ENCODE peak calls at places on chromosomes 2 and 18, in five cellular contexts. R is GM12878, L is K562, E is H1, T is HepG2. Z is an unnamed sample.

GRCh38 chr2:175373001-175373727 is 191.7 kb upstream of the ATP5MC3 start:
- DNase-seq in E (no peak), L (no peak), T (peak), R (no peak), Z (no peak)

GRCh38 chr2:112812318-112813042 is 24.1 kb downstream of the IL1B start:
- DNase-seq in T (no peak), R (no peak), L (peak), E (no peak), Z (no peak)

GRCh38 chr2:107984667-107985066 is 1.7 kb upstream of the SLC5A7 start:
- DNase-seq in E (no peak), T (no peak), L (no peak), R (no peak), Z (no peak)

GRCh38 chr2:201007584-201007998 is 44.1 kb upstream of the ORC2 start:
- DNase-seq in R (no peak), T (peak), E (no peak), L (no peak), Z (no peak)

GRCh38 chr2:28269019-28269784 is 123.5 kb upstream of the FOSL2 start:
- DNase-seq in R (no peak), E (no peak), T (peak), L (peak), Z (peak)

GRCh38 chr18:23563377-23564043 is 22.8 kb downstream of the NPC1 start:
- DNase-seq in R (no peak), T (no peak), E (no peak), L (no peak), Z (no peak)

GRCh38 chr2:35462226-35462983 is 893.2 kb upstream of the CRIM1 start:
- DNase-seq in L (no peak), E (no peak), T (no peak), R (no peak), Z (no peak)

GRCh38 chr2:60796573-60797509 is 40.8 kb downstream of the PAPOLG start:
- DNase-seq in T (no peak), L (no peak), R (no peak), E (no peak), Z (no peak)

GRCh38 chr2:573025-573424 is 104.2 kb downstream of the TMEM18 start:
- DNase-seq in E (no peak), L (no peak), T (no peak), R (no peak), Z (no peak)

GRCh38 chr2:201466050-201466660 is 14.6 kb downstream of the STRADB start:
- DNase-seq in L (no peak), E (no peak), T (no peak), R (no peak), Z (no peak)

GRCh38 chr2:159516241-159516758 is 100.0 kb downstream of the BAZ2B start:
- DNase-seq in R (peak), T (peak), L (no peak), E (no peak), Z (peak)
- TF ChIP-seq CTCF in R (peak), T (peak), L (no peak), E (peak), Z (no peak)

GRCh38 chr18:37429768-37430167 is 135.8 kb downstream of the CELF4 start:
- DNase-seq in R (no peak), L (peak), T (no peak), E (no peak), Z (peak)
- TF ChIP-seq SRF in R (no peak), L (no peak), T (no peak), E (no peak), Z (no peak)

DNA sequence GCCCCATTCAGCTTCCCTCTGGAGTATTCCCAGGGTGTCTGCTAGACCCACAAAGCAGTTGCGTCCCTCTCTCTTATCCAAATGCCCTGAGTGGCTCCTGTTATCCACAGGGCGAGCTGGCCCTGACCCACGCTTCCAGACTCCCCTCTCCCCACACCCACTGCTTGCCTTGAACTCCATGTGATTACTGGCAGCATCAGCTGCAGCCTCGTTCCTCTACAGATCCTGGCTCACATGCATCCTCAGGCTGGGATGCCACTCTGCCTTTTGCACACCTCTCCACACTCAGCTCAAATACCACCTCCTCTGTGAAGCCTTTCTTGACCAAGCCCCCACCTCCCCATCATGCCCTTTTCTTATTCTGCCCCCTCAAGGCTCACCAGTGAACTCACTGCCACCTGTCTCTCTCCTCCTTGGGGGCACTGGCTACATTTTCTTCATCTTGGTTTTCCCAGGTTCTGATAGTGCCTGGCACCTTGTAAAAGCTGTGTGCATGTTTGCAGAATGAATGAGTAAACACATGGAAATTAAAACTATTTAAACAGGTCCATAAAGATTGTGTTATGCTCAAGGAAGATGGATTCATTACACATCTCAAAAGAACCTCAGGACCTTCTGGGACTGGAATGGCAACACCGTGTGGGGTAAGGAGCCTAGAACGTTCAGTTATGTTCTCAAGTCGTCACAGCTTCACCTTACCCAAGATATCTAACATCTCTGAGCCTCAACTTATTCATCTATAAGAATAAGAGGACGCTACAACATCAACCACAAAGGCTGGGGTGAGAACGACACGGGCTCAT is 165.0 kb downstream of the BCL2 start:
- DNase-seq in T (no peak), R (no peak), L (no peak), E (no peak), Z (no peak)
- TF ChIP-seq CTCF in T (no peak), R (no peak), L (no peak), E (no peak), Z (no peak)

GRCh38 chr2:240213226-240213475 is 72.7 kb upstream of the OTOS start:
- DNase-seq in E (no peak), T (no peak), L (no peak), R (no peak), Z (no peak)

GRCh38 chr2:240214790-240215675 is 74.6 kb upstream of the OTOS start:
- DNase-seq in E (no peak), R (no peak), L (no peak), T (no peak), Z (no peak)

GRCh38 chr2:240211598-240212424 is 71.4 kb upstream of the OTOS start:
- DNase-seq in E (no peak), R (no peak), L (no peak), T (no peak), Z (no peak)

GRCh38 chr2:240212425-240213225 is 72.2 kb upstream of the OTOS start:
- DNase-seq in E (no peak), T (no peak), R (no peak), L (no peak), Z (no peak)

DNA sequence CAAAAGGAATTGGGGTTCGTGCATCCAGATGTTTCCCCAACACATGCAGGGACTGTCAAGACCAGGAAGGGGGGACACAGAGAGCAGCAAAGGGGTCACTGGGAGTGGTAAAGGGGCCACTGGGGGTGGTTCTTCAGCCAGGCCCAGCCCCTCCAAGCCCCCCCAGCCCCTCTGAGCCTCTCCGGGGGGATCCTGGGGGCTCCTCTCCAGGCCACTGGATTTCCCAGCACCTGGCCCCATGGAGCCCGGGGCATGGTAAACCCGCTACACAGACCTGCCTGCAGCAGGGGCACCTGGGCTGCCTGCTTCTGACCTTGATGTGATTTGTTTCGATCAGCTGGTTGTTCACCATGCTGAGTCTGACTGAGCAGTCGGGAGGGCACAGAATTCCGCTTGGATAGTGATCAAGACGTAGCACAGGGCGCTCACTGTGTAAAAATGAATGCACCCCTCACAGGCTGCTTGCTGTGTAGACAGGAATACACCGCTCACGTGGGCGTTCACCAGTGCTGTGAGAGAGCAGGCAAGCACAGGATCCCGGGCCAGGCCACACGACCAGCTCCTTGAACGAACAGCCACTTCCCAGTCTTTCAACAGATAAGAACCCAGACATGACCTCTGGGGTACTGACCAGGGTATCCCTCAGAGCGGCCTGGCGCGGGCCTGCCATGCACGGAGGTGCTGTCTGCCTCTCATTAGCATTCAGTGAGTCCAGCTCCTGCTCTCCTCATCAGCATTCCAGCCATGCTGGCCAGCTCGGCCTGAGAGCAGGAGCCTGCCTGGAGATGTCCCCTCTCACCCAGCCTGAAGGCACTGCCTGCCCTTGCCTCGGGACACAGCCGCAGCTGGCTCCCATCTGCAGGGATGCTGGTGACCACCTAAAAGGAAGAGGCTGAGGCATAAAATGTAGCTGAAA is 73.3 kb upstream of the OTOS start:
- DNase-seq in L (no peak), E (no peak), T (no peak), R (no peak), Z (no peak)
- TF ChIP-seq SRF in L (no peak), E (no peak), T (no peak), R (no peak), Z (no peak)

GRCh38 chr2:109510136-109511028 is 103.4 kb downstream of the SEPTIN10 start:
- DNase-seq in L (peak), R (peak), T (peak), E (peak), Z (peak)
- TF ChIP-seq CTCF in L (peak), R (peak), T (peak), E (peak), Z (peak)

DNA sequence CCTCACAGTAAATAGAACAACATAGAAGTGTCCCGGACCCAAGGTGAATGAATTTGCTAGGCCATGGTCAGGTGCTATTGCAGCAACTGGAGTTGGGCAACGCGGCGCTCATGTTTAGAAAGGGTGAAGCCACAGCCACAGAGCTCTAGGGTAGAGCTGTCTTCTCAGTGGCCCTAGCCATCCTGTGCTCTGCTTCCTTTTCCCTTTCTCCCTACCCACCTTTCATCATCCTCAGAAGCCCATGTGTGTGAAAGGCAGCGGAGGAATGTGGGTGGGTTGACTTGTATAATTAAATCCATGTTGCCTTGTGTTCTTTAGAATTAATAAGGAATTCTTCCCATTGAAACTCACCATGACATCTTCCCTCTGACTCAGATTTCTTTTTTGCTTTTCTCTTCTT is 336.7 kb downstream of the OSR1 start:
- DNase-seq in E (no peak), R (no peak), T (peak), L (no peak), Z (no peak)
- TF ChIP-seq SRF in E (no peak), R (no peak), T (no peak), L (no peak), Z (no peak)

DNA sequence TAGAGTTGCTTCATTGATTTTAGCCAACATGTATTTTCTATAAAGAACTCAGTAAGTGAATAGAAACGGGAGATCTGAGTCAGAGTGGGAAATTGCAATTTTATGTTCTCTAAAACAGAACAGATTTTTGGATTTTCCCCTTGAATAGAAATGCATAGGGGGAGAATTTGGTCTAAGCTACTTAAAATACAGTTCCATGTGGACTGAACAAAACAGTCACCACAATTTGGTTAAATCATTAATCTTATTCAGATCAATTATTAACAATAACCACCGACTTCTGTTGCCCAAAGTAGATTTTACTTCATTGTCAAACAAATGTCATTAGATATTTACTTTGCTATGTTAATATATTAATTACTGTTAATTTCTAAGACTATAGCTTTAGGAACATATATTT is 107.7 kb downstream of the SCG2 start:
- DNase-seq in T (no peak), E (no peak), L (no peak), R (no peak), Z (no peak)
- TF ChIP-seq CTCF in T (no peak), E (no peak), L (no peak), R (no peak), Z (no peak)

DNA sequence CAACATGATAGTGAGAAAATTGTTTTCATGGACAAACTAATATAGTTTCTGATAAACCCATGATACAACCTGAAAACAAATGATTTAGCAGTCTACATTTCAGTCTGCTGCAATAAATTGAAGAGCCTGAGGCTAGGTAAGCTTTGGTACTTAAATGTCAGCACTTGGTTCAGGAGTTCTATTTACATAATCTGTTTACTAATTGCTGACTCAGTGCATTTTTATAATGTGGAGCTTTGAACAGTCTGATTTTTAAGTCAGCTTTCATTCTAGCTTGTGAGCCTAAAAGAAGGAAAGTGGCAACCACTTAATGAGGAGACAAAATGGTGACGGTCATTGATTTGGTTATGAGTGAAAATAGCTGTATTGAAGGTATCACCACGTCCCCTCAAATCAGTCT is 488.6 kb downstream of the CPS1 start:
- DNase-seq in E (no peak), T (no peak), R (no peak), L (no peak), Z (no peak)
- TF ChIP-seq SRF in E (no peak), T (no peak), R (no peak), L (no peak), Z (no peak)

GRCh38 chr2:213147550-213147949 is 3.9 kb downstream of the IKZF2 start:
- DNase-seq in T (no peak), R (no peak), E (no peak), L (no peak), Z (no peak)

GRCh38 chr2:213149332-213149875 is 2.0 kb downstream of the IKZF2 start:
- DNase-seq in T (no peak), R (no peak), L (no peak), E (no peak), Z (no peak)

GRCh38 chr2:213149949-213150314 is 1.5 kb downstream of the IKZF2 start:
- DNase-seq in E (no peak), T (no peak), L (no peak), R (no peak), Z (no peak)

GRCh38 chr2:213150315-213150951 is 979 bp downstream of the IKZF2 start:
- DNase-seq in L (no peak), R (no peak), T (no peak), E (peak), Z (no peak)

GRCh38 chr2:213148572-213149331 is 2.7 kb downstream of the IKZF2 start:
- DNase-seq in T (no peak), L (no peak), R (no peak), E (no peak), Z (no peak)
- TF ChIP-seq CTCF in T (no peak), L (no peak), R (no peak), E (no peak), Z (no peak)